ENCODE peak calls at places on chromosomes 12 and 14, in nine cellular contexts. N is Calu3; Z is NT2/D1; M is stimulated activated CD4-positive, alpha-beta T cell treated with anti-CD3 and anti-CD28 coated beads, Interleukin-1b, Interleukin-23, amount 100 ng/mL, for 48 hours; O is Peyer's patch; A is uterus; Y is ovary; P is HTR-8/SVneo; C is frontal cortex. K is an unnamed sample.

GRCh38 chr12:9372202-9372601 is 164.0 kb upstream of the PZP start:
- DNase-seq in N (no peak), Z (no peak), M (no peak), O (no peak), A (no peak), Y (no peak), P (no peak), C (no peak), K (no peak)

GRCh38 chr12:42213023-42213422 is 25.0 kb downstream of the YAF2 start:
- DNase-seq in N (no peak), Z (no peak), M (no peak), O (no peak), A (no peak), Y (no peak), P (peak), C (no peak), K (no peak)

GRCh38 chr14:104536942-104537612 is 42.5 kb upstream of the C14orf180 start:
- DNase-seq in N (peak), Z (peak), M (no peak), O (no peak), A (no peak), Y (no peak), P (peak), C (no peak), K (peak)

GRCh38 chr12:41234672-41235071 is 46.6 kb downstream of the PDZRN4 start:
- DNase-seq in N (no peak), Z (no peak), M (no peak), O (no peak), A (no peak), Y (no peak), P (no peak), C (no peak), K (no peak)

GRCh38 chr12:100797246-100797645 is 2.7 kb downstream of the ANO4 start:
- DNase-seq in N (no peak), Z (no peak), M (no peak), O (no peak), A (no peak), Y (no peak), P (no peak), C (no peak), K (no peak)

GRCh38 chr14:41144370-41144769 is 462.3 kb upstream of the LRFN5 start:
- DNase-seq in N (no peak), Z (no peak), M (no peak), O (no peak), A (no peak), Y (no peak), P (no peak), C (no peak), K (no peak)

GRCh38 chr12:110996415-110996814 is 76.0 kb upstream of the MYL2 start:
- DNase-seq in N (no peak), Z (no peak), M (no peak), O (no peak), A (no peak), Y (no peak), P (no peak), C (no peak), K (no peak)

GRCh38 chr12:82728710-82729109 is 42.0 kb downstream of the TMTC2 start:
- DNase-seq in N (no peak), Z (no peak), M (no peak), O (no peak), A (no peak), Y (no peak), P (no peak), C (no peak), K (peak)

GRCh38 chr12:319116-319515 is 56.5 kb upstream of the SLC6A13 start:
- DNase-seq in N (no peak), Z (no peak), M (no peak), O (no peak), A (no peak), Y (no peak), P (no peak), C (no peak), K (no peak)

GRCh38 chr12:119540476-119540875 is 53.1 kb upstream of the TMEM233 start:
- DNase-seq in N (no peak), Z (no peak), M (no peak), O (no peak), A (no peak), Y (no peak), P (no peak), C (no peak), K (no peak)

GRCh38 chr14:70257526-70257925 is 68.8 kb upstream of the SLC8A3 start:
- DNase-seq in N (peak), Z (no peak), M (peak), O (no peak), A (no peak), Y (no peak), P (peak), C (no peak), K (no peak)

GRCh38 chr14:24311837-24312615 is 724 bp downstream of the LTB4R start:
- DNase-seq in N (no peak), Z (no peak), M (no peak), O (no peak), A (no peak), Y (no peak), P (no peak), C (no peak), K (no peak)